ENCODE peak calls at places on chromosome X, in seven cellular contexts. X is H9, Z is suprapubic skin, N is omental fat pad, M is cardiac fibroblast, B is coronary artery, H is transverse colon. Q is an unnamed sample.

GRCh38 chrX:72027024-72027913 is 104.4 kb downstream of the RTL5 start:
- DNase-seq in X (peak), Z (no peak), N (no peak), M (no peak), B (peak), H (no peak), Q (no peak)

GRCh38 chrX:140762061-140762460 is 52.5 kb downstream of the LINC00632 start:
- DNase-seq in X (peak), Z (no peak), N (peak), M (peak), B (no peak), H (peak), Q (peak)

GRCh38 chrX:33207056-33207455 is 4.3 kb downstream of the DMD start:
- DNase-seq in X (no peak), Z (no peak), N (no peak), M (peak), B (no peak), H (no peak), Q (no peak)

GRCh38 chrX:104280609-104281008 is 25.9 kb upstream of the ESX1 start:
- DNase-seq in X (no peak), Z (no peak), N (no peak), M (no peak), B (no peak), H (no peak), Q (no peak)

GRCh38 chrX:71871367-71871766 is 39.3 kb upstream of the NHSL2 start:
- DNase-seq in X (no peak), Z (no peak), N (no peak), M (peak), B (no peak), H (no peak), Q (no peak)

GRCh38 chrX:5810636-5811035 is 418.0 kb downstream of the NLGN4X start:
- DNase-seq in X (no peak), Z (no peak), N (no peak), M (no peak), B (no peak), H (no peak), Q (no peak)

GRCh38 chrX:20414781-20415445 is 148.2 kb upstream of the RPS6KA3 start:
- DNase-seq in X (no peak), Z (no peak), N (no peak), M (no peak), B (no peak), H (no peak), Q (no peak)

GRCh38 chrX:26851981-26852380 is 611.2 kb downstream of the PPP4R3C start:
- DNase-seq in X (no peak), Z (no peak), N (no peak), M (peak), B (no peak), H (no peak), Q (no peak)

GRCh38 chrX:97563531-97564133 is 679.9 kb downstream of the RPA4 start:
- DNase-seq in X (no peak), Z (no peak), N (no peak), M (peak), B (no peak), H (peak), Q (no peak)

GRCh38 chrX:10233696-10234095 is 76.9 kb downstream of the CLCN4 start:
- DNase-seq in X (no peak), Z (no peak), N (no peak), M (no peak), B (no peak), H (no peak), Q (no peak)

GRCh38 chrX:38151426-38151825 is 69.2 kb downstream of the SRPX start:
- DNase-seq in X (no peak), Z (no peak), N (no peak), M (no peak), B (no peak), H (no peak), Q (no peak)

GRCh38 chrX:53211391-53211978 is 13.5 kb downstream of the KDM5C start:
- DNase-seq in X (no peak), Z (no peak), N (peak), M (no peak), B (no peak), H (no peak), Q (no peak)

GRCh38 chrX:103783971-103784370 is 7.3 kb downstream of the PLP1 start:
- DNase-seq in X (no peak), Z (no peak), N (no peak), M (peak), B (no peak), H (no peak), Q (no peak)

GRCh38 chrX:47217121-47217851 is 1.2 kb upstream of the CDK16 start:
- DNase-seq in X (peak), Z (peak), N (no peak), M (peak), B (no peak), H (no peak), Q (no peak)

GRCh38 chrX:103864886-103865534 is 33.0 kb upstream of the RAB9B start:
- DNase-seq in X (no peak), Z (no peak), N (no peak), M (peak), B (no peak), H (no peak), Q (peak)

GRCh38 chrX:17160971-17161370 is 214.0 kb upstream of the NHS start:
- DNase-seq in X (no peak), Z (no peak), N (no peak), M (no peak), B (no peak), H (no peak), Q (no peak)
- TF ChIP-seq CTCF in X (peak), Z (no peak), N (no peak), M (no peak), B (no peak), H (no peak), Q (no peak)

GRCh38 chrX:152913354-152913753 is 15.5 kb downstream of the ZNF185 start:
- DNase-seq in X (no peak), Z (no peak), N (no peak), M (no peak), B (no peak), H (no peak), Q (no peak)
- TF ChIP-seq CTCF in X (no peak), Z (no peak), N (no peak), M (no peak), B (no peak), H (no peak), Q (no peak)

GRCh38 chrX:23312136-23312535 is 22.5 kb upstream of the PTCHD1 start:
- DNase-seq in X (no peak), Z (no peak), N (no peak), M (no peak), B (no peak), H (no peak), Q (no peak)

GRCh38 chrX:23317799-23318724 is 16.6 kb upstream of the PTCHD1 start:
- DNase-seq in X (peak), Z (no peak), N (no peak), M (peak), B (no peak), H (peak), Q (peak)
- TF ChIP-seq CTCF in X (peak), Z (peak), N (no peak), M (peak), B (no peak), H (peak), Q (peak)

DNA sequence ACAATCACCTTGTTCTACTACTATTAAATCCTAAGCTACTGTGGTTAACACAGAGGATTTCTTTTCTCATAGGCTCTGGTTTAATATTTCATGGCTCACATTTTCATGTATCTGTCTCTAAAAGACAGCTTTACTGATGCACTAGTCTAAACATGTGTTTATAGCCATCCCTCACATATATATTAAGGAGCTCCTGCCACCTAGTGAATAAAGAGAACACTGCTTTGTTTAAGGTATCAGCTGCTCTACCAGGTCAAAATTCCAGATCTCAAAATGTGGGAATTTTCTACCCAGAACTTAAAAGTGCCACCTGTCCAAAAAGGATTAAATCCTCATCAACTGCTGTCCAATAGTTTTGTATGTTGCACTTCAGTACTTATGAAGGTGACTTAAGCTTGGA is 188.5 kb upstream of the TEX13C start:
- DNase-seq in X (no peak), Z (no peak), N (no peak), M (no peak), B (no peak), H (no peak), Q (no peak)
- TF ChIP-seq CTCF in X (peak), Z (no peak), N (no peak), M (no peak), B (no peak), H (no peak), Q (peak)

GRCh38 chrX:29691044-29691443 is 524.3 kb upstream of the MAGEB2 start:
- DNase-seq in X (no peak), Z (no peak), N (no peak), M (no peak), B (no peak), H (no peak), Q (no peak)

GRCh38 chrX:29690061-29690460 is 525.3 kb upstream of the MAGEB2 start:
- DNase-seq in X (no peak), Z (no peak), N (no peak), M (peak), B (no peak), H (no peak), Q (no peak)

GRCh38 chrX:29687687-29688086 is 527.7 kb upstream of the MAGEB2 start:
- DNase-seq in X (no peak), Z (no peak), N (no peak), M (peak), B (no peak), H (no peak), Q (no peak)
- TF ChIP-seq CTCF in X (no peak), Z (no peak), N (no peak), M (no peak), B (no peak), H (no peak), Q (no peak)

GRCh38 chrX:82775426-82775825 is 732.7 kb upstream of the POU3F4 start:
- DNase-seq in X (no peak), Z (no peak), N (no peak), M (no peak), B (no peak), H (no peak), Q (no peak)
- TF ChIP-seq CTCF in X (no peak), Z (no peak), N (no peak), M (no peak), B (no peak), H (no peak), Q (no peak)

GRCh38 chrX:130801901-130802300 is 101.1 kb downstream of the ENOX2 start:
- DNase-seq in X (no peak), Z (no peak), N (no peak), M (peak), B (no peak), H (no peak), Q (no peak)
- TF ChIP-seq CTCF in X (peak), Z (no peak), N (no peak), M (no peak), B (no peak), H (no peak), Q (no peak)

GRCh38 chrX:135688137-135688536 is 25.3 kb upstream of the CT45A1 start:
- DNase-seq in X (peak), Z (no peak), N (no peak), M (no peak), B (no peak), H (no peak), Q (no peak)
- TF ChIP-seq CTCF in X (peak), Z (no peak), N (no peak), M (peak), B (no peak), H (no peak), Q (no peak)

DNA sequence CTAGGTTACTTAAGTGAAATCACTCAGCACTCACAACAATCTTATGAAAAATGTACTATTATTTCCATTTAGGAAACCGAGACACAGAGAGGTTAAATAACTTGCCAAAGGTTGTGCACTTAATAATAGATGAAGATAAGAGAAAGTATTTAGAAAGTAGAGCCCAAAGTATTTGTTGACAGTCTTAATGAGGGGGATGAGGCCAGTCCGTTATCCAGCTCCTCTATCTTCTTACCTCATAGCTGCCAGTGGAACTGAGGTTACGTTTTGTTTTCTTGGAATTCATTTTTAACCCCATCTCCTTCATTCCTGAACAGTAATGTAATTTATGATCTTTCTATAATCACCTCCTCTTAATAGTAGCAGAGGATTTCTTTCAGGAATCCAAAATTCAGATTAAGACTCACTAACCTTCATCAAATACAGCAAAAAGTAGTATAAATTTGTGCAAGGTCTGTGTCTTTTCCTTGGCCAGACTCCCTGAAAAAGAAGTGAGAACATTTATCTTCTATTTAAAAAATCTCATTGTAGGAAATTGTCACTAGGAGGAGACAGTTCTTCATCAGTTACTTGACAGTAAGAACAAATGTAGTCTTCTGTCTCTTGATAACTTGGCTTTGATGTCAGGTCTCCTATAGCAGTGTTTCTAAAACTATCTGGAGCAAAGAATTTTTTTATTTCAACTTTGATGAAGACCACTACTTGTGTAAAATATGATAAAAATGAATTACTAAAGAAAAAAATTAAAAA is 35.5 kb downstream of the F8 start:
- DNase-seq in X (no peak), Z (no peak), N (no peak), M (peak), B (no peak), H (no peak), Q (no peak)
- TF ChIP-seq CTCF in X (no peak), Z (no peak), N (no peak), M (no peak), B (no peak), H (no peak), Q (no peak)

GRCh38 chrX:42615161-42615563 is 162.8 kb downstream of the PPP1R2C start:
- DNase-seq in X (peak), Z (no peak), N (no peak), M (no peak), B (no peak), H (peak), Q (peak)
- TF ChIP-seq CTCF in X (peak), Z (no peak), N (no peak), M (no peak), B (no peak), H (no peak), Q (no peak)

Q was measured in nephron progenitor cell.